ENCODE peak calls at places on chromosomes 5 and 9, in nine cellular contexts. One of them, this sample, is unnamed.

GRCh38 chr5:96093890-96094381 is 132.3 kb upstream of the ELL2 start:
- DNase-seq in DMS79 treated with DMSO at 0.1 percent for 48 hours: no peak
- DNase-seq in fibroblast of pulmonary artery: no peak
- DNase-seq in posterior vena cava: no peak
- DNase-seq in nephron progenitor cell: no peak
- DNase-seq in mesothelial cell of epicardium: no peak
- DNase-seq in RWPE1: peak
- DNase-seq in NCI-H1694 treated with DMSO at 0.1 percent for 48 hours: no peak
- DNase-seq in putamen: no peak
- DNase-seq in this sample: peak

GRCh38 chr5:32563614-32564013 is 21.7 kb upstream of the SUB1 start:
- DNase-seq in DMS79 treated with DMSO at 0.1 percent for 48 hours: no peak
- DNase-seq in fibroblast of pulmonary artery: no peak
- DNase-seq in posterior vena cava: no peak
- DNase-seq in nephron progenitor cell: no peak
- DNase-seq in mesothelial cell of epicardium: no peak
- DNase-seq in RWPE1: no peak
- DNase-seq in NCI-H1694 treated with DMSO at 0.1 percent for 48 hours: no peak
- DNase-seq in putamen: no peak
- DNase-seq in this sample: no peak

GRCh38 chr9:16704096-16704488 is 166.4 kb downstream of the BNC2 start:
- DNase-seq in DMS79 treated with DMSO at 0.1 percent for 48 hours: no peak
- DNase-seq in fibroblast of pulmonary artery: peak
- DNase-seq in posterior vena cava: no peak
- DNase-seq in nephron progenitor cell: no peak
- DNase-seq in mesothelial cell of epicardium: no peak
- DNase-seq in RWPE1: no peak
- DNase-seq in NCI-H1694 treated with DMSO at 0.1 percent for 48 hours: no peak
- DNase-seq in putamen: no peak
- DNase-seq in this sample: peak

GRCh38 chr5:6875376-6875775 is 162.1 kb downstream of the TENT4A start:
- DNase-seq in DMS79 treated with DMSO at 0.1 percent for 48 hours: no peak
- DNase-seq in fibroblast of pulmonary artery: no peak
- DNase-seq in posterior vena cava: no peak
- DNase-seq in nephron progenitor cell: no peak
- DNase-seq in mesothelial cell of epicardium: no peak
- DNase-seq in RWPE1: peak
- DNase-seq in NCI-H1694 treated with DMSO at 0.1 percent for 48 hours: no peak
- DNase-seq in putamen: no peak
- DNase-seq in this sample: no peak

GRCh38 chr5:160269017-160269416 is 39.7 kb downstream of the FABP6 start:
- DNase-seq in DMS79 treated with DMSO at 0.1 percent for 48 hours: no peak
- DNase-seq in fibroblast of pulmonary artery: peak
- DNase-seq in posterior vena cava: peak
- DNase-seq in nephron progenitor cell: no peak
- DNase-seq in mesothelial cell of epicardium: no peak
- DNase-seq in RWPE1: peak
- DNase-seq in NCI-H1694 treated with DMSO at 0.1 percent for 48 hours: no peak
- DNase-seq in putamen: peak
- DNase-seq in this sample: peak

GRCh38 chr5:169094586-169095409 is 206.1 kb downstream of the SLIT3 start:
- DNase-seq in DMS79 treated with DMSO at 0.1 percent for 48 hours: no peak
- DNase-seq in fibroblast of pulmonary artery: peak
- DNase-seq in posterior vena cava: no peak
- DNase-seq in nephron progenitor cell: no peak
- DNase-seq in mesothelial cell of epicardium: no peak
- DNase-seq in RWPE1: no peak
- DNase-seq in NCI-H1694 treated with DMSO at 0.1 percent for 48 hours: no peak
- DNase-seq in putamen: no peak
- DNase-seq in this sample: no peak

GRCh38 chr5:123412206-123412605 is 11.0 kb downstream of the CEP120 start:
- DNase-seq in DMS79 treated with DMSO at 0.1 percent for 48 hours: no peak
- DNase-seq in fibroblast of pulmonary artery: no peak
- DNase-seq in posterior vena cava: no peak
- DNase-seq in nephron progenitor cell: no peak
- DNase-seq in mesothelial cell of epicardium: no peak
- DNase-seq in RWPE1: no peak
- DNase-seq in NCI-H1694 treated with DMSO at 0.1 percent for 48 hours: no peak
- DNase-seq in putamen: no peak
- DNase-seq in this sample: no peak

GRCh38 chr9:14320272-14321245 is 6.6 kb upstream of the NFIB start:
- DNase-seq in DMS79 treated with DMSO at 0.1 percent for 48 hours: peak
- DNase-seq in fibroblast of pulmonary artery: peak
- DNase-seq in posterior vena cava: no peak
- DNase-seq in nephron progenitor cell: no peak
- DNase-seq in mesothelial cell of epicardium: no peak
- DNase-seq in RWPE1: peak
- DNase-seq in NCI-H1694 treated with DMSO at 0.1 percent for 48 hours: peak
- DNase-seq in putamen: no peak
- DNase-seq in this sample: peak

GRCh38 chr9:136078498-136079011 is 16.5 kb downstream of the NACC2 start:
- DNase-seq in DMS79 treated with DMSO at 0.1 percent for 48 hours: no peak
- DNase-seq in fibroblast of pulmonary artery: no peak
- DNase-seq in posterior vena cava: peak
- DNase-seq in nephron progenitor cell: no peak
- DNase-seq in mesothelial cell of epicardium: no peak
- DNase-seq in RWPE1: no peak
- DNase-seq in NCI-H1694 treated with DMSO at 0.1 percent for 48 hours: no peak
- DNase-seq in putamen: no peak
- DNase-seq in this sample: no peak

GRCh38 chr5:72860499-72860898 is 44.0 kb downstream of the TNPO1 start:
- DNase-seq in DMS79 treated with DMSO at 0.1 percent for 48 hours: no peak
- DNase-seq in fibroblast of pulmonary artery: peak
- DNase-seq in posterior vena cava: no peak
- DNase-seq in nephron progenitor cell: no peak
- DNase-seq in mesothelial cell of epicardium: no peak
- DNase-seq in RWPE1: no peak
- DNase-seq in NCI-H1694 treated with DMSO at 0.1 percent for 48 hours: no peak
- DNase-seq in putamen: no peak
- DNase-seq in this sample: peak

GRCh38 chr5:126868961-126869451 is 92.1 kb downstream of the LMNB1 start:
- DNase-seq in DMS79 treated with DMSO at 0.1 percent for 48 hours: peak
- DNase-seq in fibroblast of pulmonary artery: peak
- DNase-seq in posterior vena cava: no peak
- DNase-seq in nephron progenitor cell: peak
- DNase-seq in mesothelial cell of epicardium: peak
- DNase-seq in RWPE1: peak
- DNase-seq in NCI-H1694 treated with DMSO at 0.1 percent for 48 hours: no peak
- DNase-seq in putamen: no peak
- DNase-seq in this sample: peak

GRCh38 chr5:76794871-76795270 is 24.0 kb upstream of the F2RL1 start:
- DNase-seq in DMS79 treated with DMSO at 0.1 percent for 48 hours: no peak
- DNase-seq in fibroblast of pulmonary artery: peak
- DNase-seq in posterior vena cava: no peak
- DNase-seq in nephron progenitor cell: no peak
- DNase-seq in mesothelial cell of epicardium: no peak
- DNase-seq in RWPE1: no peak
- DNase-seq in NCI-H1694 treated with DMSO at 0.1 percent for 48 hours: no peak
- DNase-seq in putamen: no peak
- DNase-seq in this sample: peak

GRCh38 chr9:34267660-34268059 is 61.4 kb downstream of the KIF24 start:
- DNase-seq in DMS79 treated with DMSO at 0.1 percent for 48 hours: no peak
- DNase-seq in fibroblast of pulmonary artery: no peak
- DNase-seq in posterior vena cava: no peak
- DNase-seq in nephron progenitor cell: no peak
- DNase-seq in mesothelial cell of epicardium: no peak
- DNase-seq in RWPE1: no peak
- DNase-seq in NCI-H1694 treated with DMSO at 0.1 percent for 48 hours: no peak
- DNase-seq in putamen: no peak
- DNase-seq in this sample: no peak

GRCh38 chr9:14209399-14209990 is 104.4 kb downstream of the NFIB start:
- DNase-seq in DMS79 treated with DMSO at 0.1 percent for 48 hours: peak
- DNase-seq in fibroblast of pulmonary artery: no peak
- DNase-seq in posterior vena cava: no peak
- DNase-seq in nephron progenitor cell: no peak
- DNase-seq in mesothelial cell of epicardium: no peak
- DNase-seq in RWPE1: no peak
- DNase-seq in NCI-H1694 treated with DMSO at 0.1 percent for 48 hours: no peak
- DNase-seq in putamen: no peak
- DNase-seq in this sample: no peak

GRCh38 chr5:52922384-52922783 is 66.8 kb upstream of the ITGA2 start:
- DNase-seq in DMS79 treated with DMSO at 0.1 percent for 48 hours: no peak
- DNase-seq in fibroblast of pulmonary artery: peak
- DNase-seq in posterior vena cava: no peak
- DNase-seq in nephron progenitor cell: no peak
- DNase-seq in mesothelial cell of epicardium: no peak
- DNase-seq in RWPE1: peak
- DNase-seq in NCI-H1694 treated with DMSO at 0.1 percent for 48 hours: no peak
- DNase-seq in putamen: no peak
- DNase-seq in this sample: peak

GRCh38 chr5:136162001-136162400 is 29.4 kb downstream of the SMAD5 start:
- DNase-seq in DMS79 treated with DMSO at 0.1 percent for 48 hours: no peak
- DNase-seq in fibroblast of pulmonary artery: no peak
- DNase-seq in posterior vena cava: no peak
- DNase-seq in nephron progenitor cell: no peak
- DNase-seq in mesothelial cell of epicardium: no peak
- DNase-seq in RWPE1: no peak
- DNase-seq in NCI-H1694 treated with DMSO at 0.1 percent for 48 hours: no peak
- DNase-seq in putamen: peak
- DNase-seq in this sample: no peak

GRCh38 chr5:73081093-73081492 is 39.3 kb upstream of the TMEM171 start:
- DNase-seq in DMS79 treated with DMSO at 0.1 percent for 48 hours: no peak
- DNase-seq in fibroblast of pulmonary artery: no peak
- DNase-seq in posterior vena cava: no peak
- DNase-seq in nephron progenitor cell: no peak
- DNase-seq in mesothelial cell of epicardium: no peak
- DNase-seq in RWPE1: no peak
- DNase-seq in NCI-H1694 treated with DMSO at 0.1 percent for 48 hours: no peak
- DNase-seq in putamen: no peak
- DNase-seq in this sample: no peak

GRCh38 chr9:128159784-128160602 is at the start of gene BBLN:
- DNase-seq in DMS79 treated with DMSO at 0.1 percent for 48 hours: peak
- DNase-seq in fibroblast of pulmonary artery: peak
- DNase-seq in posterior vena cava: peak
- DNase-seq in nephron progenitor cell: peak
- DNase-seq in mesothelial cell of epicardium: peak
- DNase-seq in RWPE1: peak
- DNase-seq in NCI-H1694 treated with DMSO at 0.1 percent for 48 hours: peak
- DNase-seq in putamen: peak
- DNase-seq in this sample: peak

GRCh38 chr5:83785176-83785668 is 64.6 kb upstream of the HAPLN1 start:
- DNase-seq in DMS79 treated with DMSO at 0.1 percent for 48 hours: no peak
- DNase-seq in fibroblast of pulmonary artery: no peak
- DNase-seq in posterior vena cava: no peak
- DNase-seq in nephron progenitor cell: no peak
- DNase-seq in mesothelial cell of epicardium: no peak
- DNase-seq in RWPE1: no peak
- DNase-seq in NCI-H1694 treated with DMSO at 0.1 percent for 48 hours: no peak
- DNase-seq in putamen: no peak
- DNase-seq in this sample: no peak

GRCh38 chr5:143642791-143643190 is 169.2 kb upstream of the HMHB1 start:
- DNase-seq in DMS79 treated with DMSO at 0.1 percent for 48 hours: no peak
- DNase-seq in fibroblast of pulmonary artery: no peak
- DNase-seq in posterior vena cava: no peak
- DNase-seq in nephron progenitor cell: no peak
- DNase-seq in mesothelial cell of epicardium: no peak
- DNase-seq in RWPE1: no peak
- DNase-seq in NCI-H1694 treated with DMSO at 0.1 percent for 48 hours: no peak
- DNase-seq in putamen: no peak
- DNase-seq in this sample: peak

GRCh38 chr9:5626727-5627634 is 1.9 kb upstream of the RIC1 start:
- DNase-seq in DMS79 treated with DMSO at 0.1 percent for 48 hours: peak
- DNase-seq in fibroblast of pulmonary artery: peak
- DNase-seq in posterior vena cava: no peak
- DNase-seq in nephron progenitor cell: no peak
- DNase-seq in mesothelial cell of epicardium: no peak
- DNase-seq in RWPE1: no peak
- DNase-seq in NCI-H1694 treated with DMSO at 0.1 percent for 48 hours: peak
- DNase-seq in putamen: peak
- DNase-seq in this sample: peak

GRCh38 chr9:99357575-99357974 is 135.5 kb downstream of the SEC61B start:
- DNase-seq in DMS79 treated with DMSO at 0.1 percent for 48 hours: no peak
- DNase-seq in fibroblast of pulmonary artery: no peak
- DNase-seq in posterior vena cava: peak
- DNase-seq in nephron progenitor cell: no peak
- DNase-seq in mesothelial cell of epicardium: no peak
- DNase-seq in RWPE1: no peak
- DNase-seq in NCI-H1694 treated with DMSO at 0.1 percent for 48 hours: no peak
- DNase-seq in putamen: no peak
- DNase-seq in this sample: no peak

GRCh38 chr9:87375397-87376073 is 122.1 kb upstream of the DAPK1 start:
- DNase-seq in DMS79 treated with DMSO at 0.1 percent for 48 hours: no peak
- DNase-seq in fibroblast of pulmonary artery: peak
- DNase-seq in posterior vena cava: no peak
- DNase-seq in nephron progenitor cell: no peak
- DNase-seq in mesothelial cell of epicardium: no peak
- DNase-seq in RWPE1: peak
- DNase-seq in NCI-H1694 treated with DMSO at 0.1 percent for 48 hours: no peak
- DNase-seq in putamen: no peak
- DNase-seq in this sample: peak

GRCh38 chr5:1725641-1726468 is 73.8 kb downstream of the MRPL36 start:
- DNase-seq in DMS79 treated with DMSO at 0.1 percent for 48 hours: no peak
- DNase-seq in fibroblast of pulmonary artery: no peak
- DNase-seq in posterior vena cava: peak
- DNase-seq in nephron progenitor cell: peak
- DNase-seq in mesothelial cell of epicardium: peak
- DNase-seq in RWPE1: no peak
- DNase-seq in NCI-H1694 treated with DMSO at 0.1 percent for 48 hours: no peak
- DNase-seq in putamen: no peak
- DNase-seq in this sample: no peak

GRCh38 chr5:136030956-136031611 is 2.3 kb downstream of the TGFBI start:
- DNase-seq in DMS79 treated with DMSO at 0.1 percent for 48 hours: no peak
- DNase-seq in fibroblast of pulmonary artery: no peak
- DNase-seq in posterior vena cava: no peak
- DNase-seq in nephron progenitor cell: no peak
- DNase-seq in mesothelial cell of epicardium: no peak
- DNase-seq in RWPE1: no peak
- DNase-seq in NCI-H1694 treated with DMSO at 0.1 percent for 48 hours: no peak
- DNase-seq in putamen: no peak
- DNase-seq in this sample: no peak

GRCh38 chr5:135356522-135357318 is 42.3 kb downstream of the MACROH2A1 start:
- DNase-seq in DMS79 treated with DMSO at 0.1 percent for 48 hours: no peak
- DNase-seq in fibroblast of pulmonary artery: peak
- DNase-seq in posterior vena cava: peak
- DNase-seq in nephron progenitor cell: no peak
- DNase-seq in mesothelial cell of epicardium: no peak
- DNase-seq in RWPE1: no peak
- DNase-seq in NCI-H1694 treated with DMSO at 0.1 percent for 48 hours: no peak
- DNase-seq in putamen: no peak
- DNase-seq in this sample: peak

GRCh38 chr5:172766287-172767104 is 4.5 kb downstream of the DUSP1 start:
- DNase-seq in DMS79 treated with DMSO at 0.1 percent for 48 hours: no peak
- DNase-seq in fibroblast of pulmonary artery: peak
- DNase-seq in posterior vena cava: peak
- DNase-seq in nephron progenitor cell: no peak
- DNase-seq in mesothelial cell of epicardium: no peak
- DNase-seq in RWPE1: peak
- DNase-seq in NCI-H1694 treated with DMSO at 0.1 percent for 48 hours: no peak
- DNase-seq in putamen: peak
- DNase-seq in this sample: peak

GRCh38 chr9:109791003-109791677 is 11.1 kb downstream of the PALM2AKAP2 start:
- DNase-seq in DMS79 treated with DMSO at 0.1 percent for 48 hours: no peak
- DNase-seq in fibroblast of pulmonary artery: no peak
- DNase-seq in posterior vena cava: no peak
- DNase-seq in nephron progenitor cell: no peak
- DNase-seq in mesothelial cell of epicardium: no peak
- DNase-seq in RWPE1: no peak
- DNase-seq in NCI-H1694 treated with DMSO at 0.1 percent for 48 hours: no peak
- DNase-seq in putamen: no peak
- DNase-seq in this sample: no peak

GRCh38 chr9:18478517-18479361 is 4.8 kb downstream of the ADAMTSL1 start:
- DNase-seq in DMS79 treated with DMSO at 0.1 percent for 48 hours: no peak
- DNase-seq in fibroblast of pulmonary artery: peak
- DNase-seq in posterior vena cava: no peak
- DNase-seq in nephron progenitor cell: no peak
- DNase-seq in mesothelial cell of epicardium: no peak
- DNase-seq in RWPE1: no peak
- DNase-seq in NCI-H1694 treated with DMSO at 0.1 percent for 48 hours: no peak
- DNase-seq in putamen: peak
- DNase-seq in this sample: peak

GRCh38 chr5:9516591-9516990 is 29.3 kb downstream of the SEMA5A start:
- DNase-seq in DMS79 treated with DMSO at 0.1 percent for 48 hours: no peak
- DNase-seq in fibroblast of pulmonary artery: no peak
- DNase-seq in posterior vena cava: no peak
- DNase-seq in nephron progenitor cell: no peak
- DNase-seq in mesothelial cell of epicardium: no peak
- DNase-seq in RWPE1: no peak
- DNase-seq in NCI-H1694 treated with DMSO at 0.1 percent for 48 hours: no peak
- DNase-seq in putamen: no peak
- DNase-seq in this sample: no peak

GRCh38 chr9:72422214-72422613 is 57.2 kb upstream of the ZFAND5 start:
- DNase-seq in DMS79 treated with DMSO at 0.1 percent for 48 hours: no peak
- DNase-seq in fibroblast of pulmonary artery: no peak
- DNase-seq in posterior vena cava: no peak
- DNase-seq in nephron progenitor cell: no peak
- DNase-seq in mesothelial cell of epicardium: no peak
- DNase-seq in RWPE1: no peak
- DNase-seq in NCI-H1694 treated with DMSO at 0.1 percent for 48 hours: no peak
- DNase-seq in putamen: no peak
- DNase-seq in this sample: no peak

This sample was measured in LHCN-M2.